ENCODE peak calls at places on chromosomes 5 and 9, in nine cellular contexts. One of them, this sample, is unnamed.
A peak's percentile ranks its signal among the peaks of the same experiment; 100 is the strongest.

GRCh38 chr5:21424907-21425306 is 1428.2 kb downstream of the CDH12 start:
- DNase-seq in mammary epithelial cell: no peak
- DNase-seq in PC-3: no peak
- DNase-seq in DND-41: no peak
- DNase-seq in astrocyte: peak; percentile 7
- DNase-seq in neural progenitor cell: no peak
- DNase-seq in HCT116: no peak
- DNase-seq in fibroblast of lung: no peak
- DNase-seq in GM12878: no peak
- DNase-seq in this sample: no peak

GRCh38 chr5:173354645-173355044 is 26.4 kb upstream of the STC2 start:
- DNase-seq in mammary epithelial cell: no peak
- DNase-seq in PC-3: no peak
- DNase-seq in DND-41: no peak
- DNase-seq in astrocyte: no peak
- DNase-seq in neural progenitor cell: no peak
- DNase-seq in HCT116: no peak
- DNase-seq in fibroblast of lung: no peak
- DNase-seq in GM12878: no peak
- DNase-seq in this sample: no peak

GRCh38 chr5:113869611-113870010 is 356.1 kb downstream of the YTHDC2 start:
- DNase-seq in mammary epithelial cell: no peak
- DNase-seq in PC-3: no peak
- DNase-seq in DND-41: no peak
- DNase-seq in astrocyte: no peak
- DNase-seq in neural progenitor cell: no peak
- DNase-seq in HCT116: no peak
- DNase-seq in fibroblast of lung: no peak
- DNase-seq in GM12878: no peak
- DNase-seq in this sample: no peak

GRCh38 chr9:18129809-18130334 is 344.1 kb upstream of the ADAMTSL1 start:
- DNase-seq in mammary epithelial cell: no peak
- DNase-seq in PC-3: no peak
- DNase-seq in DND-41: no peak
- DNase-seq in astrocyte: no peak
- DNase-seq in neural progenitor cell: no peak
- DNase-seq in HCT116: no peak
- DNase-seq in fibroblast of lung: no peak
- DNase-seq in GM12878: no peak
- DNase-seq in this sample: no peak

GRCh38 chr9:112445196-112445595 is 41.4 kb upstream of the KIAA1958 start:
- DNase-seq in mammary epithelial cell: no peak
- DNase-seq in PC-3: no peak
- DNase-seq in DND-41: no peak
- DNase-seq in astrocyte: no peak
- DNase-seq in neural progenitor cell: no peak
- DNase-seq in HCT116: no peak
- DNase-seq in fibroblast of lung: no peak
- DNase-seq in GM12878: no peak
- DNase-seq in this sample: no peak

GRCh38 chr9:83906144-83906543 is 15.1 kb downstream of the KIF27 start:
- DNase-seq in mammary epithelial cell: no peak
- DNase-seq in PC-3: peak; percentile 6
- DNase-seq in DND-41: no peak
- DNase-seq in astrocyte: no peak
- DNase-seq in neural progenitor cell: no peak
- DNase-seq in HCT116: no peak
- DNase-seq in fibroblast of lung: no peak
- DNase-seq in GM12878: no peak
- DNase-seq in this sample: no peak

GRCh38 chr5:119389288-119390065 is 33.7 kb downstream of the TNFAIP8 start:
- DNase-seq in mammary epithelial cell: no peak
- DNase-seq in PC-3: no peak
- DNase-seq in DND-41: no peak
- DNase-seq in astrocyte: peak; percentile 65
- DNase-seq in neural progenitor cell: no peak
- DNase-seq in HCT116: no peak
- DNase-seq in fibroblast of lung: peak; percentile 49
- DNase-seq in GM12878: no peak
- DNase-seq in this sample: no peak

GRCh38 chr9:35650341-35651158 is at the start of gene SIT1:
- DNase-seq in mammary epithelial cell: no peak
- DNase-seq in PC-3: no peak
- DNase-seq in DND-41: peak; percentile 78
- DNase-seq in astrocyte: no peak
- DNase-seq in neural progenitor cell: no peak
- DNase-seq in HCT116: no peak
- DNase-seq in fibroblast of lung: no peak
- DNase-seq in GM12878: no peak
- DNase-seq in this sample: no peak

GRCh38 chr5:181207214-181207959 is 2.4 kb upstream of the TRIM7 start:
- DNase-seq in mammary epithelial cell: peak; percentile 91
- DNase-seq in PC-3: peak; percentile 96
- DNase-seq in DND-41: peak; percentile 85
- DNase-seq in astrocyte: peak; percentile 89
- DNase-seq in neural progenitor cell: peak; percentile 73
- DNase-seq in HCT116: peak; percentile 86
- DNase-seq in fibroblast of lung: peak; percentile 94
- DNase-seq in GM12878: no peak
- DNase-seq in this sample: peak; percentile 76

GRCh38 chr5:159559337-159559736 is 229.1 kb upstream of the IL12B start:
- DNase-seq in mammary epithelial cell: no peak
- DNase-seq in PC-3: no peak
- DNase-seq in DND-41: no peak
- DNase-seq in astrocyte: no peak
- DNase-seq in neural progenitor cell: no peak
- DNase-seq in HCT116: no peak
- DNase-seq in fibroblast of lung: no peak
- DNase-seq in GM12878: no peak
- DNase-seq in this sample: no peak

GRCh38 chr9:99825158-99826046 is 3.7 kb downstream of the NR4A3 start:
- DNase-seq in mammary epithelial cell: no peak
- DNase-seq in PC-3: no peak
- DNase-seq in DND-41: no peak
- DNase-seq in astrocyte: no peak
- DNase-seq in neural progenitor cell: peak; percentile 66
- DNase-seq in HCT116: no peak
- DNase-seq in fibroblast of lung: no peak
- DNase-seq in GM12878: no peak
- DNase-seq in this sample: no peak

GRCh38 chr5:53360811-53361210 is 119.6 kb upstream of the FST start:
- DNase-seq in mammary epithelial cell: peak; percentile 93
- DNase-seq in PC-3: peak; percentile 88
- DNase-seq in DND-41: no peak
- DNase-seq in astrocyte: peak; percentile 96
- DNase-seq in neural progenitor cell: no peak
- DNase-seq in HCT116: peak; percentile 4
- DNase-seq in fibroblast of lung: peak; percentile 86
- DNase-seq in GM12878: no peak
- DNase-seq in this sample: peak; percentile 89

GRCh38 chr9:116806075-116806474 is 119.0 kb downstream of the TRIM32 start:
- DNase-seq in mammary epithelial cell: peak; percentile 29
- DNase-seq in PC-3: peak; percentile 7
- DNase-seq in DND-41: peak; percentile 6
- DNase-seq in astrocyte: no peak
- DNase-seq in neural progenitor cell: peak; percentile 78
- DNase-seq in HCT116: no peak
- DNase-seq in fibroblast of lung: no peak
- DNase-seq in GM12878: no peak
- DNase-seq in this sample: no peak

GRCh38 chr9:70389642-70390266 is 24.7 kb downstream of the KLF9 start:
- DNase-seq in mammary epithelial cell: peak; percentile 33
- DNase-seq in PC-3: peak; percentile 12
- DNase-seq in DND-41: no peak
- DNase-seq in astrocyte: peak; percentile 46
- DNase-seq in neural progenitor cell: peak; percentile 26
- DNase-seq in HCT116: no peak
- DNase-seq in fibroblast of lung: peak; percentile 62
- DNase-seq in GM12878: no peak
- DNase-seq in this sample: no peak

GRCh38 chr5:32100230-32100629 is 73.9 kb downstream of the GOLPH3 start:
- DNase-seq in mammary epithelial cell: no peak
- DNase-seq in PC-3: no peak
- DNase-seq in DND-41: no peak
- DNase-seq in astrocyte: no peak
- DNase-seq in neural progenitor cell: no peak
- DNase-seq in HCT116: no peak
- DNase-seq in fibroblast of lung: no peak
- DNase-seq in GM12878: no peak
- DNase-seq in this sample: no peak

GRCh38 chr5:32096891-32097592 is 77.1 kb downstream of the GOLPH3 start:
- DNase-seq in mammary epithelial cell: no peak
- DNase-seq in PC-3: no peak
- DNase-seq in DND-41: no peak
- DNase-seq in astrocyte: no peak
- DNase-seq in neural progenitor cell: no peak
- DNase-seq in HCT116: no peak
- DNase-seq in fibroblast of lung: no peak
- DNase-seq in GM12878: no peak
- DNase-seq in this sample: no peak

GRCh38 chr5:32099486-32100035 is 74.6 kb downstream of the GOLPH3 start:
- DNase-seq in mammary epithelial cell: no peak
- DNase-seq in PC-3: no peak
- DNase-seq in DND-41: no peak
- DNase-seq in astrocyte: no peak
- DNase-seq in neural progenitor cell: no peak
- DNase-seq in HCT116: no peak
- DNase-seq in fibroblast of lung: no peak
- DNase-seq in GM12878: no peak
- DNase-seq in this sample: no peak

GRCh38 chr5:32098806-32099435 is 75.2 kb downstream of the GOLPH3 start:
- DNase-seq in mammary epithelial cell: no peak
- DNase-seq in PC-3: no peak
- DNase-seq in DND-41: no peak
- DNase-seq in astrocyte: no peak
- DNase-seq in neural progenitor cell: no peak
- DNase-seq in HCT116: no peak
- DNase-seq in fibroblast of lung: no peak
- DNase-seq in GM12878: no peak
- DNase-seq in this sample: no peak

GRCh38 chr5:32098291-32098690 is 75.8 kb downstream of the GOLPH3 start:
- DNase-seq in mammary epithelial cell: no peak
- DNase-seq in PC-3: no peak
- DNase-seq in DND-41: no peak
- DNase-seq in astrocyte: no peak
- DNase-seq in neural progenitor cell: no peak
- DNase-seq in HCT116: no peak
- DNase-seq in fibroblast of lung: no peak
- DNase-seq in GM12878: no peak
- DNase-seq in this sample: no peak
- H3K9ac ChIP-seq in mammary epithelial cell: no peak overlapping the region
- H3K9ac ChIP-seq in PC-3: no peak overlapping the region
- H3K9ac ChIP-seq in DND-41: no peak overlapping the region
- H3K9ac ChIP-seq in astrocyte: no peak overlapping the region
- H3K9ac ChIP-seq in neural progenitor cell: no peak overlapping the region
- H3K9ac ChIP-seq in HCT116: no peak overlapping the region
- H3K9ac ChIP-seq in fibroblast of lung: no peak overlapping the region
- H3K9ac ChIP-seq in GM12878: no peak overlapping the region
- H3K9ac ChIP-seq in this sample: no peak overlapping the region

GRCh38 chr9:137138058-137138697 is 776 bp upstream of the GRIN1 start:
- DNase-seq in mammary epithelial cell: no peak
- DNase-seq in PC-3: no peak
- DNase-seq in DND-41: peak; percentile 37
- DNase-seq in astrocyte: no peak
- DNase-seq in neural progenitor cell: peak; percentile 62
- DNase-seq in HCT116: no peak
- DNase-seq in fibroblast of lung: no peak
- DNase-seq in GM12878: no peak
- DNase-seq in this sample: no peak
- TF ChIP-seq EZH2 in mammary epithelial cell: peak; percentile 24
- TF ChIP-seq EZH2 in PC-3: no peak
- TF ChIP-seq EZH2 in DND-41: no peak
- TF ChIP-seq EZH2 in astrocyte: peak; percentile 6
- TF ChIP-seq EZH2 in neural progenitor cell: no peak
- TF ChIP-seq EZH2 in HCT116: no peak
- TF ChIP-seq EZH2 in fibroblast of lung: no peak
- TF ChIP-seq EZH2 in GM12878: no peak
- TF ChIP-seq EZH2 in this sample: no peak

GRCh38 chr9:107786561-107786960 is 297.0 kb upstream of the KLF4 start:
- DNase-seq in mammary epithelial cell: no peak
- DNase-seq in PC-3: no peak
- DNase-seq in DND-41: no peak
- DNase-seq in astrocyte: no peak
- DNase-seq in neural progenitor cell: no peak
- DNase-seq in HCT116: no peak
- DNase-seq in fibroblast of lung: peak; percentile 23
- DNase-seq in GM12878: no peak
- DNase-seq in this sample: no peak

GRCh38 chr9:107789001-107789710 is 299.6 kb upstream of the KLF4 start:
- DNase-seq in mammary epithelial cell: no peak
- DNase-seq in PC-3: no peak
- DNase-seq in DND-41: no peak
- DNase-seq in astrocyte: no peak
- DNase-seq in neural progenitor cell: no peak
- DNase-seq in HCT116: no peak
- DNase-seq in fibroblast of lung: no peak
- DNase-seq in GM12878: no peak
- DNase-seq in this sample: no peak

GRCh38 chr9:107782381-107782780 is 292.8 kb upstream of the KLF4 start:
- DNase-seq in mammary epithelial cell: no peak
- DNase-seq in PC-3: no peak
- DNase-seq in DND-41: no peak
- DNase-seq in astrocyte: peak; percentile 29
- DNase-seq in neural progenitor cell: no peak
- DNase-seq in HCT116: no peak
- DNase-seq in fibroblast of lung: peak; percentile 72
- DNase-seq in GM12878: no peak
- DNase-seq in this sample: no peak

GRCh38 chr9:107782789-107783188 is 293.2 kb upstream of the KLF4 start:
- DNase-seq in mammary epithelial cell: no peak
- DNase-seq in PC-3: no peak
- DNase-seq in DND-41: no peak
- DNase-seq in astrocyte: no peak
- DNase-seq in neural progenitor cell: no peak
- DNase-seq in HCT116: no peak
- DNase-seq in fibroblast of lung: no peak
- DNase-seq in GM12878: no peak
- DNase-seq in this sample: no peak

GRCh38 chr9:107784235-107784958 is 294.8 kb upstream of the KLF4 start:
- DNase-seq in mammary epithelial cell: peak; percentile 5
- DNase-seq in PC-3: no peak
- DNase-seq in DND-41: no peak
- DNase-seq in astrocyte: peak; percentile 70
- DNase-seq in neural progenitor cell: no peak
- DNase-seq in HCT116: peak; percentile 15
- DNase-seq in fibroblast of lung: peak; percentile 95
- DNase-seq in GM12878: no peak
- DNase-seq in this sample: no peak
- H2AFZ ChIP-seq in mammary epithelial cell: peak overlapping the region; percentile 41
- H2AFZ ChIP-seq in PC-3: no peak overlapping the region
- H2AFZ ChIP-seq in DND-41: no peak overlapping the region
- H2AFZ ChIP-seq in astrocyte: peak overlapping the region; percentile 1
- H2AFZ ChIP-seq in neural progenitor cell: peak overlapping the region; percentile 94
- H2AFZ ChIP-seq in HCT116: peak overlapping the region; percentile 52
- H2AFZ ChIP-seq in fibroblast of lung: no peak overlapping the region
- H2AFZ ChIP-seq in GM12878: no peak overlapping the region
- H2AFZ ChIP-seq in this sample: no peak overlapping the region

DNA sequence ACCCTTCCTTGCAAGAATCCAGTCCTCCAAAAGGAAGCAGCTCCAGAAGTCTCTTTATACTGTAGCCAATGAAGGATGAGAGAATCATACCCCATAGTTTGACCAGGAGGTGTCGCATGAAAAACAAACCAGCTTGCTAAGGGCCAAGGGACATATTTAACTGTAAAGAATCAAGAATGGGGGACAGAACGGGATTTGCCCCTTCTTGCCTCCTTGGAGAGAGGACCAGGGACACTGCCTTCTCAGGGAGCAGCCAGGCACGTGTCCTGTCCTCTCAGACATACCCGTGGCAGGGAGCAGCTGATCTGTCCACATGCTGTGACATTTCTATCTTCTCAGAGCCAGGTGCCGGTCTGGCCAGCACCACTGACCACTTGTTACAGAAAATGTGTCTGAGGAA is 11.7 kb downstream of the PRUNE2 start:
- DNase-seq in mammary epithelial cell: no peak
- DNase-seq in PC-3: no peak
- DNase-seq in DND-41: no peak
- DNase-seq in astrocyte: no peak
- DNase-seq in neural progenitor cell: no peak
- DNase-seq in HCT116: no peak
- DNase-seq in fibroblast of lung: no peak
- DNase-seq in GM12878: no peak
- DNase-seq in this sample: no peak
- H3K9ac ChIP-seq in mammary epithelial cell: no peak overlapping the region
- H3K9ac ChIP-seq in PC-3: no peak overlapping the region
- H3K9ac ChIP-seq in DND-41: no peak overlapping the region
- H3K9ac ChIP-seq in astrocyte: no peak overlapping the region
- H3K9ac ChIP-seq in neural progenitor cell: no peak overlapping the region
- H3K9ac ChIP-seq in HCT116: no peak overlapping the region
- H3K9ac ChIP-seq in fibroblast of lung: no peak overlapping the region
- H3K9ac ChIP-seq in GM12878: no peak overlapping the region
- H3K9ac ChIP-seq in this sample: no peak overlapping the region

This sample was measured in keratinocyte.